ENCODE peak calls at places on chromosomes 6 and 20, in ten cellular contexts. One of them, this sample, is unnamed.
A peak's percentile ranks its signal among the peaks of the same experiment; 100 is the strongest.

GRCh38 chr20:14989891-14990290 is 652.5 kb upstream of the FLRT3 start:
- DNase-seq in aorta: no peak
- DNase-seq in AG09309: no peak
- DNase-seq in neural crest cell: no peak
- DNase-seq in right atrium auricular region: no peak
- DNase-seq in M059J: no peak
- DNase-seq in body of pancreas: no peak
- DNase-seq in HFF-Myc: no peak
- DNase-seq in GM20000: no peak
- DNase-seq in activated effector memory CD4-positive, alpha-beta T cell treated with anti-CD3 and anti-CD28 coated beads, Interleukin-2, amount 50 U/mL, for 16 hours: no peak
- DNase-seq in this sample: no peak

GRCh38 chr6:127484207-127484858 is 25.1 kb upstream of the KIAA0408 start:
- DNase-seq in neural crest cell: no peak
- DNase-seq in GM20000: peak; percentile 80
- DNase-seq in right atrium auricular region: no peak
- DNase-seq in AG09309: no peak
- DNase-seq in HFF-Myc: no peak
- DNase-seq in aorta: no peak
- DNase-seq in body of pancreas: no peak
- DNase-seq in M059J: peak; percentile 82
- DNase-seq in activated effector memory CD4-positive, alpha-beta T cell treated with anti-CD3 and anti-CD28 coated beads, Interleukin-2, amount 50 U/mL, for 16 hours: no peak
- DNase-seq in this sample: peak; percentile 74

GRCh38 chr6:56849876-56850275 is 105.0 kb upstream of the BEND6 start:
- DNase-seq in M059J: peak; percentile 89
- DNase-seq in body of pancreas: no peak
- DNase-seq in AG09309: no peak
- DNase-seq in right atrium auricular region: no peak
- DNase-seq in GM20000: no peak
- DNase-seq in activated effector memory CD4-positive, alpha-beta T cell treated with anti-CD3 and anti-CD28 coated beads, Interleukin-2, amount 50 U/mL, for 16 hours: no peak
- DNase-seq in neural crest cell: no peak
- DNase-seq in HFF-Myc: no peak
- DNase-seq in aorta: no peak
- DNase-seq in this sample: peak; percentile 85

GRCh38 chr6:5249451-5250122 is 11.2 kb downstream of the LYRM4 start:
- DNase-seq in M059J: peak; percentile 11
- DNase-seq in body of pancreas: no peak
- DNase-seq in HFF-Myc: no peak
- DNase-seq in GM20000: no peak
- DNase-seq in aorta: no peak
- DNase-seq in AG09309: no peak
- DNase-seq in activated effector memory CD4-positive, alpha-beta T cell treated with anti-CD3 and anti-CD28 coated beads, Interleukin-2, amount 50 U/mL, for 16 hours: no peak
- DNase-seq in right atrium auricular region: no peak
- DNase-seq in neural crest cell: no peak
- DNase-seq in this sample: peak; percentile 44

GRCh38 chr6:143973097-143973979 is 34.7 kb downstream of the PLAGL1 start:
- DNase-seq in AG09309: no peak
- DNase-seq in GM20000: no peak
- DNase-seq in body of pancreas: no peak
- DNase-seq in HFF-Myc: no peak
- DNase-seq in aorta: no peak
- DNase-seq in neural crest cell: peak; percentile 41
- DNase-seq in M059J: no peak
- DNase-seq in right atrium auricular region: no peak
- DNase-seq in activated effector memory CD4-positive, alpha-beta T cell treated with anti-CD3 and anti-CD28 coated beads, Interleukin-2, amount 50 U/mL, for 16 hours: no peak
- DNase-seq in this sample: no peak

GRCh38 chr6:26196846-26197683 is 109.8 kb downstream of the HFE start:
- DNase-seq in aorta: peak; percentile 90
- DNase-seq in M059J: peak; percentile 97
- DNase-seq in neural crest cell: peak; percentile 66
- DNase-seq in body of pancreas: peak; percentile 82
- DNase-seq in activated effector memory CD4-positive, alpha-beta T cell treated with anti-CD3 and anti-CD28 coated beads, Interleukin-2, amount 50 U/mL, for 16 hours: peak; percentile 90
- DNase-seq in GM20000: peak; percentile 82
- DNase-seq in HFF-Myc: peak; percentile 91
- DNase-seq in right atrium auricular region: peak; percentile 85
- DNase-seq in AG09309: peak; percentile 87
- DNase-seq in this sample: peak; percentile 88

GRCh38 chr6:18154507-18155272 is at the start of gene TPMT:
- DNase-seq in AG09309: no peak
- DNase-seq in activated effector memory CD4-positive, alpha-beta T cell treated with anti-CD3 and anti-CD28 coated beads, Interleukin-2, amount 50 U/mL, for 16 hours: peak; percentile 64
- DNase-seq in GM20000: no peak
- DNase-seq in M059J: peak; percentile 51
- DNase-seq in neural crest cell: peak; percentile 96
- DNase-seq in HFF-Myc: no peak
- DNase-seq in right atrium auricular region: no peak
- DNase-seq in body of pancreas: peak; percentile 48
- DNase-seq in aorta: peak; percentile 50
- DNase-seq in this sample: no peak

GRCh38 chr6:136967874-136968752 is 46.0 kb downstream of the SLC35D3 start:
- DNase-seq in HFF-Myc: peak; percentile 32
- DNase-seq in neural crest cell: peak; percentile 63
- DNase-seq in body of pancreas: peak; percentile 83
- DNase-seq in right atrium auricular region: peak; percentile 69
- DNase-seq in AG09309: peak; percentile 31
- DNase-seq in aorta: peak; percentile 63
- DNase-seq in activated effector memory CD4-positive, alpha-beta T cell treated with anti-CD3 and anti-CD28 coated beads, Interleukin-2, amount 50 U/mL, for 16 hours: peak; percentile 83
- DNase-seq in M059J: peak; percentile 71
- DNase-seq in GM20000: peak; percentile 86
- DNase-seq in this sample: peak; percentile 47

GRCh38 chr20:38270869-38271608 is 10.5 kb upstream of the KIAA1755 start:
- DNase-seq in neural crest cell: no peak
- DNase-seq in right atrium auricular region: peak; percentile 77
- DNase-seq in GM20000: no peak
- DNase-seq in HFF-Myc: peak; percentile 84
- DNase-seq in activated effector memory CD4-positive, alpha-beta T cell treated with anti-CD3 and anti-CD28 coated beads, Interleukin-2, amount 50 U/mL, for 16 hours: no peak
- DNase-seq in body of pancreas: no peak
- DNase-seq in aorta: peak; percentile 90
- DNase-seq in AG09309: peak; percentile 82
- DNase-seq in M059J: peak; percentile 100
- DNase-seq in this sample: peak; percentile 99

GRCh38 chr20:3658708-3659491 is 4.3 kb downstream of the GFRA4 start:
- DNase-seq in activated effector memory CD4-positive, alpha-beta T cell treated with anti-CD3 and anti-CD28 coated beads, Interleukin-2, amount 50 U/mL, for 16 hours: peak; percentile 12
- DNase-seq in right atrium auricular region: no peak
- DNase-seq in aorta: no peak
- DNase-seq in AG09309: no peak
- DNase-seq in GM20000: peak; percentile 92
- DNase-seq in M059J: peak; percentile 33
- DNase-seq in HFF-Myc: no peak
- DNase-seq in body of pancreas: no peak
- DNase-seq in neural crest cell: no peak
- DNase-seq in this sample: no peak

GRCh38 chr20:51604851-51605250 is 62.3 kb upstream of the NFATC2 start:
- DNase-seq in GM20000: no peak
- DNase-seq in neural crest cell: no peak
- DNase-seq in HFF-Myc: no peak
- DNase-seq in AG09309: no peak
- DNase-seq in M059J: no peak
- DNase-seq in right atrium auricular region: no peak
- DNase-seq in body of pancreas: no peak
- DNase-seq in aorta: no peak
- DNase-seq in activated effector memory CD4-positive, alpha-beta T cell treated with anti-CD3 and anti-CD28 coated beads, Interleukin-2, amount 50 U/mL, for 16 hours: no peak
- DNase-seq in this sample: no peak

GRCh38 chr6:161029195-161029809 is 37.7 kb downstream of the MAP3K4 start:
- DNase-seq in activated effector memory CD4-positive, alpha-beta T cell treated with anti-CD3 and anti-CD28 coated beads, Interleukin-2, amount 50 U/mL, for 16 hours: no peak
- DNase-seq in aorta: no peak
- DNase-seq in right atrium auricular region: no peak
- DNase-seq in AG09309: peak; percentile 79
- DNase-seq in GM20000: peak; percentile 63
- DNase-seq in HFF-Myc: peak; percentile 17
- DNase-seq in neural crest cell: no peak
- DNase-seq in body of pancreas: no peak
- DNase-seq in M059J: peak; percentile 83
- DNase-seq in this sample: peak; percentile 97

GRCh38 chr20:4685923-4686221 is 35.8 kb upstream of the PRND start:
- DNase-seq in right atrium auricular region: no peak
- DNase-seq in aorta: no peak
- DNase-seq in body of pancreas: no peak
- DNase-seq in M059J: no peak
- DNase-seq in GM20000: no peak
- DNase-seq in HFF-Myc: no peak
- DNase-seq in AG09309: no peak
- DNase-seq in activated effector memory CD4-positive, alpha-beta T cell treated with anti-CD3 and anti-CD28 coated beads, Interleukin-2, amount 50 U/mL, for 16 hours: no peak
- DNase-seq in neural crest cell: no peak
- DNase-seq in this sample: no peak

GRCh38 chr20:46828471-46828870 is 66.2 kb upstream of the EYA2 start:
- DNase-seq in body of pancreas: no peak
- DNase-seq in activated effector memory CD4-positive, alpha-beta T cell treated with anti-CD3 and anti-CD28 coated beads, Interleukin-2, amount 50 U/mL, for 16 hours: no peak
- DNase-seq in GM20000: no peak
- DNase-seq in aorta: no peak
- DNase-seq in neural crest cell: no peak
- DNase-seq in M059J: peak; percentile 66
- DNase-seq in AG09309: peak; percentile 47
- DNase-seq in HFF-Myc: no peak
- DNase-seq in right atrium auricular region: no peak
- DNase-seq in this sample: peak; percentile 74

GRCh38 chr20:11891827-11892521 is 25.7 kb upstream of the BTBD3 start:
- DNase-seq in AG09309: no peak
- DNase-seq in M059J: peak; percentile 98
- DNase-seq in aorta: peak; percentile 56
- DNase-seq in right atrium auricular region: peak; percentile 61
- DNase-seq in HFF-Myc: peak; percentile 57
- DNase-seq in GM20000: peak; percentile 79
- DNase-seq in activated effector memory CD4-positive, alpha-beta T cell treated with anti-CD3 and anti-CD28 coated beads, Interleukin-2, amount 50 U/mL, for 16 hours: no peak
- DNase-seq in neural crest cell: peak; percentile 62
- DNase-seq in body of pancreas: peak; percentile 79
- DNase-seq in this sample: peak; percentile 55

GRCh38 chr20:57620274-57620990 is at the start of gene ZBP1:
- DNase-seq in body of pancreas: peak; percentile 34
- DNase-seq in HFF-Myc: no peak
- DNase-seq in neural crest cell: no peak
- DNase-seq in AG09309: no peak
- DNase-seq in GM20000: peak; percentile 85
- DNase-seq in M059J: peak; percentile 44
- DNase-seq in activated effector memory CD4-positive, alpha-beta T cell treated with anti-CD3 and anti-CD28 coated beads, Interleukin-2, amount 50 U/mL, for 16 hours: peak; percentile 83
- DNase-seq in right atrium auricular region: peak; percentile 57
- DNase-seq in aorta: peak; percentile 54
- DNase-seq in this sample: no peak

GRCh38 chr6:154824076-154824475 is 90.9 kb downstream of the SCAF8 start:
- DNase-seq in neural crest cell: no peak
- DNase-seq in M059J: no peak
- DNase-seq in AG09309: no peak
- DNase-seq in activated effector memory CD4-positive, alpha-beta T cell treated with anti-CD3 and anti-CD28 coated beads, Interleukin-2, amount 50 U/mL, for 16 hours: no peak
- DNase-seq in right atrium auricular region: no peak
- DNase-seq in HFF-Myc: no peak
- DNase-seq in body of pancreas: no peak
- DNase-seq in GM20000: no peak
- DNase-seq in aorta: no peak
- DNase-seq in this sample: no peak

GRCh38 chr6:39812853-39813533 is 20.8 kb downstream of the DAAM2 start:
- DNase-seq in GM20000: no peak
- DNase-seq in aorta: no peak
- DNase-seq in HFF-Myc: peak; percentile 83
- DNase-seq in body of pancreas: peak; percentile 48
- DNase-seq in AG09309: peak; percentile 79
- DNase-seq in activated effector memory CD4-positive, alpha-beta T cell treated with anti-CD3 and anti-CD28 coated beads, Interleukin-2, amount 50 U/mL, for 16 hours: no peak
- DNase-seq in neural crest cell: no peak
- DNase-seq in M059J: peak; percentile 38
- DNase-seq in right atrium auricular region: no peak
- DNase-seq in this sample: peak; percentile 93

GRCh38 chr6:31513456-31514165 is 15.2 kb upstream of the MCCD1 start:
- DNase-seq in body of pancreas: no peak
- DNase-seq in AG09309: no peak
- DNase-seq in neural crest cell: no peak
- DNase-seq in right atrium auricular region: peak; percentile 42
- DNase-seq in GM20000: no peak
- DNase-seq in aorta: no peak
- DNase-seq in activated effector memory CD4-positive, alpha-beta T cell treated with anti-CD3 and anti-CD28 coated beads, Interleukin-2, amount 50 U/mL, for 16 hours: peak; percentile 54
- DNase-seq in HFF-Myc: no peak
- DNase-seq in M059J: peak; percentile 89
- DNase-seq in this sample: no peak

GRCh38 chr6:92910636-92911035 is 508.7 kb downstream of the EPHA7 start:
- DNase-seq in activated effector memory CD4-positive, alpha-beta T cell treated with anti-CD3 and anti-CD28 coated beads, Interleukin-2, amount 50 U/mL, for 16 hours: no peak
- DNase-seq in body of pancreas: no peak
- DNase-seq in aorta: no peak
- DNase-seq in right atrium auricular region: no peak
- DNase-seq in AG09309: no peak
- DNase-seq in neural crest cell: no peak
- DNase-seq in HFF-Myc: no peak
- DNase-seq in M059J: no peak
- DNase-seq in GM20000: no peak
- DNase-seq in this sample: no peak

GRCh38 chr20:46230811-46231282 is 77.5 kb downstream of the CDH22 start:
- DNase-seq in HFF-Myc: no peak
- DNase-seq in M059J: peak; percentile 49
- DNase-seq in neural crest cell: peak; percentile 37
- DNase-seq in activated effector memory CD4-positive, alpha-beta T cell treated with anti-CD3 and anti-CD28 coated beads, Interleukin-2, amount 50 U/mL, for 16 hours: no peak
- DNase-seq in body of pancreas: no peak
- DNase-seq in AG09309: no peak
- DNase-seq in GM20000: no peak
- DNase-seq in right atrium auricular region: no peak
- DNase-seq in aorta: no peak
- DNase-seq in this sample: peak; percentile 15

GRCh38 chr6:148335582-148335981 is 7.1 kb upstream of the SASH1 start:
- DNase-seq in neural crest cell: no peak
- DNase-seq in right atrium auricular region: no peak
- DNase-seq in M059J: peak; percentile 46
- DNase-seq in activated effector memory CD4-positive, alpha-beta T cell treated with anti-CD3 and anti-CD28 coated beads, Interleukin-2, amount 50 U/mL, for 16 hours: no peak
- DNase-seq in body of pancreas: no peak
- DNase-seq in AG09309: no peak
- DNase-seq in GM20000: no peak
- DNase-seq in HFF-Myc: no peak
- DNase-seq in aorta: no peak
- DNase-seq in this sample: peak; percentile 80

GRCh38 chr6:96907498-96907897 is 9.8 kb upstream of the NDUFAF4 start:
- DNase-seq in HFF-Myc: no peak
- DNase-seq in aorta: no peak
- DNase-seq in activated effector memory CD4-positive, alpha-beta T cell treated with anti-CD3 and anti-CD28 coated beads, Interleukin-2, amount 50 U/mL, for 16 hours: no peak
- DNase-seq in GM20000: no peak
- DNase-seq in AG09309: no peak
- DNase-seq in neural crest cell: no peak
- DNase-seq in right atrium auricular region: no peak
- DNase-seq in body of pancreas: no peak
- DNase-seq in M059J: no peak
- DNase-seq in this sample: peak; percentile 26